ENCODE peak calls at places on chromosomes 12 and 14, in eight cellular contexts. F, W, O, X, U, S, Z and P are unnamed samples.

GRCh38 chr12:78473136-78473535 is 391.4 kb upstream of the SYT1 start:
- DNase-seq in U (no peak), Z (no peak), O (no peak), F (no peak), S (no peak), X (no peak), W (no peak), P (no peak)

GRCh38 chr12:109723311-109723791 is 9.7 kb downstream of the FAM222A start:
- DNase-seq in U (no peak), O (peak), S (no peak), Z (no peak), X (no peak), F (no peak), W (no peak), P (no peak)

GRCh38 chr14:60106341-60106740 is 14.6 kb downstream of the PCNX4 start:
- DNase-seq in U (no peak), S (no peak), O (no peak), Z (no peak), X (no peak), F (no peak), W (no peak), P (no peak)

GRCh38 chr12:131276501-131277185 is 322.9 kb downstream of the ADGRD1 start:
- DNase-seq in O (no peak), Z (no peak), F (no peak), W (no peak), S (no peak), X (no peak), U (no peak), P (no peak)

GRCh38 chr14:60184597-60185555 is 19.7 kb upstream of the DHRS7 start:
- DNase-seq in Z (no peak), X (no peak), W (no peak), F (no peak), O (no peak), U (no peak), S (no peak), P (no peak)

GRCh38 chr12:65821336-65821735 is 2.9 kb upstream of the HMGA2 start:
- DNase-seq in O (no peak), X (no peak), Z (no peak), W (no peak), U (no peak), F (no peak), S (no peak), P (no peak)

GRCh38 chr14:65261946-65262345 is 150.6 kb upstream of the FUT8 start:
- DNase-seq in W (no peak), F (no peak), O (no peak), U (no peak), X (no peak), S (no peak), Z (no peak), P (peak)

GRCh38 chr14:20644520-20644919 is 3.0 kb upstream of the OR6S1 start:
- DNase-seq in O (no peak), X (no peak), U (no peak), S (no peak), Z (no peak), F (no peak), W (no peak), P (no peak)

GRCh38 chr12:100499416-100499815 is 25.8 kb downstream of the NR1H4 start:
- DNase-seq in Z (no peak), U (no peak), S (no peak), X (no peak), W (no peak), O (no peak), F (no peak), P (no peak)

GRCh38 chr12:131831021-131831571 is 2.9 kb downstream of the MMP17 start:
- DNase-seq in S (no peak), X (no peak), Z (no peak), W (no peak), O (peak), F (peak), U (no peak), P (no peak)

GRCh38 chr12:92259852-92260251 is 114.2 kb upstream of the BTG1 start:
- DNase-seq in Z (no peak), U (no peak), X (no peak), O (no peak), F (no peak), W (no peak), S (no peak), P (no peak)

GRCh38 chr14:71541271-71541670 is 391.0 kb upstream of the RGS6 start:
- DNase-seq in W (no peak), X (no peak), O (no peak), F (no peak), S (no peak), U (no peak), Z (no peak), P (no peak)

GRCh38 chr14:101061411-101062064 is 158.0 kb upstream of the RTL1 start:
- DNase-seq in W (no peak), U (no peak), Z (no peak), S (no peak), X (no peak), O (no peak), F (no peak), P (no peak)

GRCh38 chr12:54075974-54076373 is 22.3 kb downstream of the HOXC4 start:
- DNase-seq in O (no peak), U (no peak), S (no peak), W (peak), Z (no peak), X (no peak), F (no peak), P (no peak)

GRCh38 chr14:53850714-53851296 is 105.8 kb downstream of the BMP4 start:
- DNase-seq in U (no peak), Z (no peak), F (no peak), X (no peak), W (no peak), S (no peak), O (no peak), P (no peak)

GRCh38 chr12:125540580-125541204 is 475.5 kb downstream of the AACS start:
- DNase-seq in O (no peak), F (no peak), Z (no peak), X (no peak), S (no peak), W (no peak), U (no peak), P (no peak)

GRCh38 chr14:38743941-38744611 is 359.0 kb downstream of the SEC23A start:
- DNase-seq in U (no peak), X (no peak), S (no peak), Z (no peak), F (no peak), W (no peak), O (no peak), P (no peak)

GRCh38 chr14:102878174-102878969 is 44.1 kb upstream of the AMN start:
- DNase-seq in F (no peak), X (no peak), S (no peak), Z (no peak), U (no peak), W (peak), O (no peak), P (no peak)

GRCh38 chr14:103385994-103386491 is 828 bp downstream of the MARK3 start:
- DNase-seq in S (no peak), U (no peak), F (peak), Z (no peak), W (peak), X (peak), O (no peak), P (peak)

GRCh38 chr12:23659151-23659550 is 290.3 kb downstream of the SOX5 start:
- DNase-seq in O (no peak), U (no peak), Z (no peak), W (no peak), X (no peak), F (no peak), S (no peak), P (no peak)

GRCh38 chr12:25723921-25724491 is 170.9 kb upstream of the LMNTD1 start:
- DNase-seq in S (no peak), O (no peak), W (no peak), U (no peak), X (no peak), F (no peak), Z (no peak), P (no peak)

GRCh38 chr12:25382311-25383106 is 131.8 kb upstream of the KRAS start:
- DNase-seq in X (no peak), S (no peak), F (no peak), W (no peak), O (no peak), Z (no peak), U (no peak), P (no peak)

GRCh38 chr14:79543966-79544365 is 667.3 kb downstream of the DIO2 start:
- DNase-seq in W (peak), F (no peak), Z (no peak), O (no peak), U (no peak), S (no peak), X (peak), P (peak)

GRCh38 chr12:54355104-54355815 is 9.0 kb downstream of the GPR84 start:
- DNase-seq in Z (no peak), W (peak), O (no peak), F (no peak), S (no peak), U (no peak), X (no peak), P (peak)

GRCh38 chr14:105398726-105399440 is 545 bp downstream of the TEX22 start:
- DNase-seq in S (no peak), W (peak), O (no peak), F (peak), X (peak), Z (peak), U (no peak), P (no peak)

GRCh38 chr12:5656836-5657235 is 224.9 kb downstream of the NTF3 start:
- DNase-seq in S (no peak), F (no peak), X (no peak), W (no peak), U (no peak), Z (no peak), O (no peak), P (no peak)

GRCh38 chr14:56996721-56997399 is 186.6 kb upstream of the OTX2 start:
- DNase-seq in Z (no peak), F (no peak), X (no peak), U (no peak), O (no peak), W (no peak), S (no peak), P (no peak)

GRCh38 chr12:3378655-3379054 is 112.3 kb upstream of the PRMT8 start:
- DNase-seq in Z (no peak), W (no peak), F (no peak), S (no peak), X (no peak), O (no peak), U (no peak), P (no peak)

GRCh38 chr14:85333313-85333712 is 196.6 kb upstream of the FLRT2 start:
- DNase-seq in Z (no peak), X (no peak), U (no peak), F (no peak), S (no peak), O (no peak), W (no peak), P (no peak)

GRCh38 chr12:51505363-51505762 is 80.7 kb downstream of the SLC4A8 start:
- DNase-seq in O (no peak), S (no peak), W (no peak), Z (no peak), X (no peak), U (no peak), F (no peak), P (no peak)

GRCh38 chr12:56678852-56679251 is 9.2 kb downstream of the PTGES3 start:
- DNase-seq in S (no peak), F (no peak), X (no peak), U (no peak), W (no peak), Z (no peak), O (no peak), P (no peak)

GRCh38 chr14:32366256-32366655 is 37.2 kb downstream of the AKAP6 start:
- DNase-seq in X (no peak), Z (no peak), S (no peak), O (peak), W (peak), F (no peak), U (no peak), P (peak)

GRCh38 chr12:56866493-56866892 is 67.7 kb downstream of the SDR9C7 start:
- DNase-seq in S (no peak), Z (no peak), U (no peak), W (no peak), O (no peak), X (no peak), F (no peak), P (no peak)

GRCh38 chr14:30445852-30446251 is 113.1 kb upstream of the G2E3 start:
- DNase-seq in Z (no peak), X (no peak), O (no peak), W (no peak), F (no peak), U (no peak), S (no peak), P (no peak)

GRCh38 chr14:21047378-21047781 is 5.2 kb downstream of the RNASE7 start:
- DNase-seq in O (no peak), U (no peak), W (no peak), X (no peak), S (no peak), Z (no peak), F (no peak), P (no peak)

GRCh38 chr14:105375635-105376057 is 22.7 kb upstream of the TEX22 start:
- DNase-seq in F (no peak), S (no peak), X (no peak), U (no peak), Z (peak), W (no peak), O (no peak), P (no peak)

GRCh38 chr14:104632781-104633180 is 28.2 kb upstream of the TMEM179 start:
- DNase-seq in U (no peak), O (no peak), X (no peak), F (no peak), W (no peak), Z (no peak), S (no peak), P (no peak)

GRCh38 chr12:71304306-71304705 is 135.3 kb upstream of the LGR5 start:
- DNase-seq in O (no peak), W (no peak), U (no peak), F (no peak), Z (no peak), X (no peak), S (no peak), P (no peak)

GRCh38 chr14:48615618-48616017 is 940.2 kb upstream of the MDGA2 start:
- DNase-seq in W (no peak), S (no peak), Z (no peak), U (no peak), O (no peak), X (no peak), F (no peak), P (no peak)